ENCODE peak calls at places on chromosomes 1 and 21, in seven cellular contexts. One of them, this sample, is unnamed.

GRCh38 chr1:234212764-234213406 is 160.4 kb upstream of the COA6 start:
- DNase-seq in heart right ventricle: no peak
- DNase-seq in COR-L47: peak
- DNase-seq in left ventricle myocardium superior: no peak
- DNase-seq in WTC11: peak
- DNase-seq in esophagus muscularis mucosa: peak
- DNase-seq in naive thymus-derived CD8-positive, alpha-beta T cell: peak
- DNase-seq in this sample: peak

GRCh38 chr21:43708745-43709381 is 10.1 kb upstream of the PDXK start:
- DNase-seq in naive thymus-derived CD8-positive, alpha-beta T cell: no peak
- DNase-seq in left ventricle myocardium superior: no peak
- DNase-seq in esophagus muscularis mucosa: no peak
- DNase-seq in heart right ventricle: no peak
- DNase-seq in WTC11: no peak
- DNase-seq in COR-L47: no peak
- DNase-seq in this sample: no peak

GRCh38 chr1:67619080-67619479 is 65.9 kb upstream of the GADD45A start:
- DNase-seq in heart right ventricle: no peak
- DNase-seq in WTC11: no peak
- DNase-seq in esophagus muscularis mucosa: peak
- DNase-seq in left ventricle myocardium superior: no peak
- DNase-seq in COR-L47: no peak
- DNase-seq in naive thymus-derived CD8-positive, alpha-beta T cell: no peak
- DNase-seq in this sample: no peak

GRCh38 chr1:197618065-197618464 is 157.2 kb downstream of the DENND1B start:
- DNase-seq in COR-L47: peak
- DNase-seq in esophagus muscularis mucosa: no peak
- DNase-seq in naive thymus-derived CD8-positive, alpha-beta T cell: no peak
- DNase-seq in WTC11: no peak
- DNase-seq in left ventricle myocardium superior: no peak
- DNase-seq in heart right ventricle: no peak
- DNase-seq in this sample: no peak

GRCh38 chr1:2233997-2234761 is 6.1 kb downstream of the SKI start:
- DNase-seq in esophagus muscularis mucosa: peak
- DNase-seq in left ventricle myocardium superior: peak
- DNase-seq in COR-L47: no peak
- DNase-seq in WTC11: no peak
- DNase-seq in heart right ventricle: no peak
- DNase-seq in naive thymus-derived CD8-positive, alpha-beta T cell: peak
- DNase-seq in this sample: peak

GRCh38 chr1:234851450-234852438 is 241.8 kb upstream of the IRF2BP2 start:
- DNase-seq in left ventricle myocardium superior: no peak
- DNase-seq in heart right ventricle: no peak
- DNase-seq in COR-L47: no peak
- DNase-seq in naive thymus-derived CD8-positive, alpha-beta T cell: no peak
- DNase-seq in WTC11: no peak
- DNase-seq in esophagus muscularis mucosa: no peak
- DNase-seq in this sample: peak

GRCh38 chr1:32071758-32072621 is 749 bp upstream of the TMEM39B start:
- DNase-seq in heart right ventricle: no peak
- DNase-seq in esophagus muscularis mucosa: no peak
- DNase-seq in COR-L47: no peak
- DNase-seq in WTC11: no peak
- DNase-seq in left ventricle myocardium superior: no peak
- DNase-seq in naive thymus-derived CD8-positive, alpha-beta T cell: no peak
- DNase-seq in this sample: no peak

GRCh38 chr1:41532206-41532975 is 47.9 kb upstream of the EDN2 start:
- DNase-seq in left ventricle myocardium superior: no peak
- DNase-seq in heart right ventricle: no peak
- DNase-seq in naive thymus-derived CD8-positive, alpha-beta T cell: no peak
- DNase-seq in WTC11: no peak
- DNase-seq in COR-L47: no peak
- DNase-seq in esophagus muscularis mucosa: no peak
- DNase-seq in this sample: no peak

GRCh38 chr21:41630249-41630648 is 122.3 kb upstream of the TMPRSS2 start:
- DNase-seq in naive thymus-derived CD8-positive, alpha-beta T cell: no peak
- DNase-seq in esophagus muscularis mucosa: no peak
- DNase-seq in COR-L47: no peak
- DNase-seq in WTC11: no peak
- DNase-seq in heart right ventricle: no peak
- DNase-seq in left ventricle myocardium superior: no peak
- DNase-seq in this sample: no peak

GRCh38 chr1:117928881-117929339 is 511 bp downstream of the GDAP2 start:
- DNase-seq in WTC11: peak
- DNase-seq in COR-L47: peak
- DNase-seq in naive thymus-derived CD8-positive, alpha-beta T cell: peak
- DNase-seq in heart right ventricle: peak
- DNase-seq in esophagus muscularis mucosa: peak
- DNase-seq in left ventricle myocardium superior: peak
- DNase-seq in this sample: peak

GRCh38 chr21:45362077-45362747 is 42.8 kb upstream of the COL18A1 start:
- DNase-seq in WTC11: no peak
- DNase-seq in esophagus muscularis mucosa: no peak
- DNase-seq in left ventricle myocardium superior: peak
- DNase-seq in naive thymus-derived CD8-positive, alpha-beta T cell: no peak
- DNase-seq in COR-L47: no peak
- DNase-seq in heart right ventricle: no peak
- DNase-seq in this sample: no peak

GRCh38 chr1:113978863-113979702 is at the start of gene OLFML3:
- DNase-seq in left ventricle myocardium superior: peak
- DNase-seq in esophagus muscularis mucosa: peak
- DNase-seq in COR-L47: peak
- DNase-seq in naive thymus-derived CD8-positive, alpha-beta T cell: no peak
- DNase-seq in WTC11: peak
- DNase-seq in heart right ventricle: peak
- DNase-seq in this sample: peak

GRCh38 chr1:229848762-229849677 is 218.0 kb upstream of the GALNT2 start:
- DNase-seq in left ventricle myocardium superior: no peak
- DNase-seq in WTC11: no peak
- DNase-seq in esophagus muscularis mucosa: no peak
- DNase-seq in heart right ventricle: no peak
- DNase-seq in COR-L47: peak
- DNase-seq in naive thymus-derived CD8-positive, alpha-beta T cell: no peak
- DNase-seq in this sample: no peak

GRCh38 chr1:51621161-51621560 is 4.3 kb downstream of the OSBPL9 start:
- DNase-seq in WTC11: no peak
- DNase-seq in esophagus muscularis mucosa: no peak
- DNase-seq in heart right ventricle: no peak
- DNase-seq in naive thymus-derived CD8-positive, alpha-beta T cell: no peak
- DNase-seq in COR-L47: no peak
- DNase-seq in left ventricle myocardium superior: no peak
- DNase-seq in this sample: no peak

GRCh38 chr21:40404319-40404906 is 442.5 kb downstream of the DSCAM start:
- DNase-seq in naive thymus-derived CD8-positive, alpha-beta T cell: no peak
- DNase-seq in esophagus muscularis mucosa: no peak
- DNase-seq in heart right ventricle: peak
- DNase-seq in COR-L47: peak
- DNase-seq in WTC11: no peak
- DNase-seq in left ventricle myocardium superior: no peak
- DNase-seq in this sample: no peak

GRCh38 chr1:92299477-92300125 is 742 bp downstream of the RPAP2 start:
- DNase-seq in COR-L47: no peak
- DNase-seq in heart right ventricle: no peak
- DNase-seq in naive thymus-derived CD8-positive, alpha-beta T cell: no peak
- DNase-seq in left ventricle myocardium superior: no peak
- DNase-seq in WTC11: no peak
- DNase-seq in esophagus muscularis mucosa: no peak
- DNase-seq in this sample: no peak

GRCh38 chr1:29575826-29576225 is 339.5 kb downstream of the PTPRU start:
- DNase-seq in esophagus muscularis mucosa: no peak
- DNase-seq in naive thymus-derived CD8-positive, alpha-beta T cell: no peak
- DNase-seq in WTC11: no peak
- DNase-seq in COR-L47: no peak
- DNase-seq in heart right ventricle: no peak
- DNase-seq in left ventricle myocardium superior: no peak
- DNase-seq in this sample: no peak

GRCh38 chr1:21292991-21293536 is 2.8 kb upstream of the ECE1 start:
- DNase-seq in COR-L47: no peak
- DNase-seq in heart right ventricle: no peak
- DNase-seq in WTC11: no peak
- DNase-seq in left ventricle myocardium superior: peak
- DNase-seq in naive thymus-derived CD8-positive, alpha-beta T cell: peak
- DNase-seq in esophagus muscularis mucosa: no peak
- DNase-seq in this sample: no peak

GRCh38 chr1:23475134-23475628 is 8.8 kb downstream of the ASAP3 start:
- DNase-seq in COR-L47: no peak
- DNase-seq in left ventricle myocardium superior: no peak
- DNase-seq in heart right ventricle: peak
- DNase-seq in WTC11: no peak
- DNase-seq in naive thymus-derived CD8-positive, alpha-beta T cell: no peak
- DNase-seq in esophagus muscularis mucosa: no peak
- DNase-seq in this sample: no peak

GRCh38 chr21:15894596-15894995 is 164.8 kb downstream of the USP25 start:
- DNase-seq in WTC11: no peak
- DNase-seq in naive thymus-derived CD8-positive, alpha-beta T cell: no peak
- DNase-seq in esophagus muscularis mucosa: no peak
- DNase-seq in COR-L47: no peak
- DNase-seq in heart right ventricle: no peak
- DNase-seq in left ventricle myocardium superior: no peak
- DNase-seq in this sample: no peak

GRCh38 chr21:24290151-24290833 is 1317.0 kb downstream of the MRPL39 start:
- DNase-seq in left ventricle myocardium superior: no peak
- DNase-seq in naive thymus-derived CD8-positive, alpha-beta T cell: peak
- DNase-seq in esophagus muscularis mucosa: no peak
- DNase-seq in heart right ventricle: no peak
- DNase-seq in WTC11: no peak
- DNase-seq in COR-L47: no peak
- DNase-seq in this sample: no peak

GRCh38 chr1:242025681-242026080 is 26.8 kb upstream of the MAP1LC3C start:
- DNase-seq in naive thymus-derived CD8-positive, alpha-beta T cell: no peak
- DNase-seq in heart right ventricle: no peak
- DNase-seq in left ventricle myocardium superior: no peak
- DNase-seq in WTC11: no peak
- DNase-seq in COR-L47: no peak
- DNase-seq in esophagus muscularis mucosa: no peak
- DNase-seq in this sample: no peak

This sample was measured in HL-60.